ENCODE peak calls at places on chromosomes 4 and X, in seven cellular contexts. One of them, this sample, is unnamed.

GRCh38 chrX:109856974-109857373 is 123.9 kb upstream of the ACSL4 start:
- DNase-seq in HEK293T: peak; percentile 40
- DNase-seq in HepG2: peak; percentile 28
- DNase-seq in K562: peak; percentile 30
- DNase-seq in GM12878: no peak
- DNase-seq in WTC11: no peak
- DNase-seq in H1: no peak
- DNase-seq in this sample: no peak

GRCh38 chr4:100177855-100178254 is 12.4 kb downstream of the DDIT4L start:
- DNase-seq in HepG2: no peak
- DNase-seq in GM12878: no peak
- DNase-seq in K562: no peak
- DNase-seq in WTC11: no peak
- DNase-seq in HEK293T: no peak
- DNase-seq in H1: no peak
- DNase-seq in this sample: no peak

GRCh38 chrX:22110729-22111494 is 78.8 kb downstream of the PHEX start:
- DNase-seq in K562: no peak
- DNase-seq in H1: no peak
- DNase-seq in HEK293T: no peak
- DNase-seq in HepG2: no peak
- DNase-seq in WTC11: no peak
- DNase-seq in GM12878: no peak
- DNase-seq in this sample: no peak

GRCh38 chr4:186298034-186298647 is 32.2 kb downstream of the F11 start:
- DNase-seq in HEK293T: no peak
- DNase-seq in WTC11: peak; percentile 42
- DNase-seq in H1: peak; percentile 63
- DNase-seq in HepG2: no peak
- DNase-seq in GM12878: no peak
- DNase-seq in K562: no peak
- DNase-seq in this sample: no peak

GRCh38 chr4:73451404-73451803 is 15.4 kb downstream of the AFP start:
- DNase-seq in WTC11: peak; percentile 22
- DNase-seq in GM12878: no peak
- DNase-seq in H1: no peak
- DNase-seq in K562: no peak
- DNase-seq in HepG2: no peak
- DNase-seq in HEK293T: no peak
- DNase-seq in this sample: no peak

GRCh38 chr4:89305712-89306437 is 1.7 kb downstream of the GPRIN3 start:
- DNase-seq in HEK293T: no peak
- DNase-seq in K562: no peak
- DNase-seq in GM12878: no peak
- DNase-seq in HepG2: no peak
- DNase-seq in WTC11: no peak
- DNase-seq in H1: no peak
- DNase-seq in this sample: no peak

GRCh38 chrX:68807818-68808217 is 21.0 kb upstream of the EFNB1 start:
- DNase-seq in H1: no peak
- DNase-seq in GM12878: no peak
- DNase-seq in K562: peak; percentile 31
- DNase-seq in HEK293T: peak; percentile 44
- DNase-seq in HepG2: no peak
- DNase-seq in WTC11: peak; percentile 25
- DNase-seq in this sample: peak; percentile 18

GRCh38 chrX:45295587-45295986 is 94.9 kb upstream of the DIPK2B start:
- DNase-seq in K562: no peak
- DNase-seq in HEK293T: peak; percentile 47
- DNase-seq in H1: no peak
- DNase-seq in WTC11: no peak
- DNase-seq in GM12878: no peak
- DNase-seq in HepG2: peak; percentile 35
- DNase-seq in this sample: peak; percentile 3

DNA sequence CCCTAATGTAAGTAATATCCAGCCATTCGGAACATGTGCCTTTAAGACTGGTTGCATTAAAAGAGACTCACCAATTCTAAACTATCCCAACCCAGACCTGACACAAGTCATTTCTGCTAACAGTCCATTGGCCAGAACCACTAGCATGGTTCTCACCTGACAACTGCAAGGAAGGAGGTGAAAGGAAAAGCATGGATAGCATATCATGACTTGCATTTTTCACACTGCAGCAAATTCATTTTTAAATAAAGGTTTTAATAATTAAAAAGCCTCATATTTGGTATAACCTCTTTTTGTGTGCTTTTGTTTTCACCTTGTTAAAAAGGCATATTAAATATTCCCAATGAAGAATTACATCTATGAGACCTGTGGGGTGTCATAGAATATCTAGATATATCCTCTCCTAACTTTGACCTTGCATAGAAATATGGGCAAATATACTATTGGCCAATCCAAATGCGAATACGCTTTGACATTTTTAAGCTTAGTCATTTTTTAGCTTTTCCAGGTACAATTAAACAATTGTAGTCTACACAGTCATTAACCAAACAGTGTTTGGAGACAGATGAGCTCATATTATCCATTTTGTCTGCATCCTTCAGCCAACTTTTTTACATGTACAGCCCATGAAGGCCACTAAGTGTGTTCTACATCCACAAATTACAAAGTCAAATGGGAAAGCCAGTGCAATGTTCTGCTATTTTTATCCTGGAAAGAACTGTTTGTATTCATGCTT is 295.3 kb downstream of the PDGFC start:
- DNase-seq in H1: no peak
- DNase-seq in K562: no peak
- DNase-seq in WTC11: no peak
- DNase-seq in HepG2: no peak
- DNase-seq in HEK293T: no peak
- DNase-seq in GM12878: no peak
- DNase-seq in this sample: no peak
- TF ChIP-seq SP1 in H1: no peak
- TF ChIP-seq SP1 in K562: no peak
- TF ChIP-seq SP1 in WTC11: no peak
- TF ChIP-seq SP1 in HepG2: no peak
- TF ChIP-seq SP1 in HEK293T: no peak
- TF ChIP-seq SP1 in GM12878: no peak
- TF ChIP-seq SP1 in this sample: no peak

GRCh38 chrX:120517936-120518335 is 42.8 kb downstream of the CUL4B start:
- DNase-seq in K562: no peak
- DNase-seq in GM12878: no peak
- DNase-seq in WTC11: no peak
- DNase-seq in H1: no peak
- DNase-seq in HEK293T: no peak
- DNase-seq in HepG2: no peak
- DNase-seq in this sample: no peak
- TF ChIP-seq SP1 in K562: no peak
- TF ChIP-seq SP1 in GM12878: no peak
- TF ChIP-seq SP1 in WTC11: no peak
- TF ChIP-seq SP1 in H1: no peak
- TF ChIP-seq SP1 in HEK293T: no peak
- TF ChIP-seq SP1 in HepG2: no peak
- TF ChIP-seq SP1 in this sample: no peak

DNA sequence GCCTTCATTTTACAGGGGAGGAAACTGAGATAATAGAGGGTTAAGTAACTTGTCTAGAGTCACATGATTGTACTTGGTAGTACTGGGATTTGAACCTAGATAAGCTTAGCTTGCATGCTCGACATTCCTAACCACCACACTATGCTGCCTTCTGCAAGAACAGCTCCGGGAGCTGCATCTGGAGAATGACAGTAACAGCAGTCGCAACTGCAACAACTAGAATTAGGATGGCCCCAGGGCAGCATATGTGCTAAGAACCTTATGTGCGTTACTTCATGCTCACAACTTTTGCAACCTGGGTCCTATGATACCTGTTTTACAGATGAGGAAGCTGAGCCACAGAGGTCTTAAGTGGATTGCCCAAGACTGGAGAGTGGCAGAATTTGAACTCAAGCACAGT is 89.5 kb upstream of the LCORL start:
- DNase-seq in HepG2: no peak
- DNase-seq in HEK293T: no peak
- DNase-seq in H1: no peak
- DNase-seq in WTC11: no peak
- DNase-seq in GM12878: no peak
- DNase-seq in K562: no peak
- DNase-seq in this sample: no peak
- TF ChIP-seq SP1 in HepG2: no peak
- TF ChIP-seq SP1 in HEK293T: no peak
- TF ChIP-seq SP1 in H1: no peak
- TF ChIP-seq SP1 in WTC11: no peak
- TF ChIP-seq SP1 in GM12878: no peak
- TF ChIP-seq SP1 in K562: no peak
- TF ChIP-seq SP1 in this sample: no peak

DNA sequence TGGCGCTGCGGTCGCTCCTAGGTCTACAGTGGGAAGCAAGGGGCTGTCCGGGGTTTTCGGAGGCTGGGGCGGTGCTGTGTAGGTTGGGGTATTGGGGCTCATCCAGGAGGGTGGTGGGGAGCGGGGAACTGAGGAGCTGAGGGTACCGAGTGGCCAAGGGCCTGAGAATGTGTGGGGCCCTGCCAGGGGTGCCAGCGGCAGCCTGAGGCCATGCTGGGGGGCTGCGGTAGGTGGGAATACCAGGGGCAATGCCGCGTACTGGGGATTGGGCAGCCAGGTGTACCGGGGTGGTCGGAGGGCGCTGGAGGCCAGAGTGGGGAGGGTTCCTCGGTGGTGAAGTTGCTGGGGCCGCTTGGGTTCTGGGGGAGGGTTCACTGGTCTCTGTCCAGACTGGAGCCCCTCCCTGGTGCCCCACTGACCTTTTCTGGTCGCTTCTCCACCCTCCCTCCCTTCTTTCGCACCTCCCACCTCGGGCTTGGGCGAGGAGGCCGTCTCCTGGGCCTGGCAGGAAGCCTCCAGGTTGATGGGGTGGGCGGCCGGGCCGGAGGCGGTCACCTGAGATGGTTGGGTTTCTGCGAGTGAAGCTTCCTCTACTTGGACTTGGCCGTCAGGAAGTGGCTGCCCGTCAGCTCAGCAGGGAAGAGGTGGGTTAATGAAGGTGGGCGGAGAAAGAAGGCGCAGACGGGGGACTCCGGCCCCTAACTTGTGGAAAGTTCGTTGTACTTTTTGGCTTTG is 891 bp downstream of the AKAP17A start:
- DNase-seq in K562: peak; percentile 51
- DNase-seq in GM12878: no peak
- DNase-seq in HEK293T: no peak
- DNase-seq in HepG2: peak; percentile 25
- DNase-seq in WTC11: peak; percentile 36
- DNase-seq in H1: peak; percentile 49
- DNase-seq in this sample: no peak
- TF ChIP-seq SP1 in K562: no peak
- TF ChIP-seq SP1 in GM12878: peak; percentile 8
- TF ChIP-seq SP1 in HEK293T: no peak
- TF ChIP-seq SP1 in HepG2: no peak
- TF ChIP-seq SP1 in WTC11: no peak
- TF ChIP-seq SP1 in H1: no peak
- TF ChIP-seq SP1 in this sample: no peak